ENCODE peak calls at places on chromosomes 12 and 14, in six cellular contexts. One of them, this sample, is unnamed.

GRCh38 chr14:56224179-56224578 is 106.0 kb downstream of the PELI2 start:
- DNase-seq in HFF-Myc: no peak
- DNase-seq in activated T-helper 1 cell treated with anti-CD3 and anti-CD28 coated beads, Interleukin-12 subunit alpha, Interleukin-12 subunit beta, Interleukin-2, Interleukin-4 antibody, amounts not matched to agents 30 ng/mL and 10 ng/mL and 1 ng/mL, durations not matched to agents 14 hours and 24 hours and 36 hours: no peak
- DNase-seq in NCI-H1417: no peak
- DNase-seq in stimulated activated CD4-positive, alpha-beta T cell treated with anti-CD3 and anti-CD28 coated beads, Interleukin-2, amount 100 ng/mL, for 48 hours: no peak
- DNase-seq in transverse colon: no peak
- DNase-seq in this sample: no peak

GRCh38 chr14:29941401-29941800 is 13.8 kb upstream of the PRKD1 start:
- DNase-seq in HFF-Myc: no peak
- DNase-seq in activated T-helper 1 cell treated with anti-CD3 and anti-CD28 coated beads, Interleukin-12 subunit alpha, Interleukin-12 subunit beta, Interleukin-2, Interleukin-4 antibody, amounts not matched to agents 30 ng/mL and 10 ng/mL and 1 ng/mL, durations not matched to agents 14 hours and 24 hours and 36 hours: no peak
- DNase-seq in NCI-H1417: no peak
- DNase-seq in stimulated activated CD4-positive, alpha-beta T cell treated with anti-CD3 and anti-CD28 coated beads, Interleukin-2, amount 100 ng/mL, for 48 hours: no peak
- DNase-seq in transverse colon: no peak
- DNase-seq in this sample: no peak

GRCh38 chr12:45402288-45402687 is 186.4 kb downstream of the ANO6 start:
- DNase-seq in HFF-Myc: no peak
- DNase-seq in activated T-helper 1 cell treated with anti-CD3 and anti-CD28 coated beads, Interleukin-12 subunit alpha, Interleukin-12 subunit beta, Interleukin-2, Interleukin-4 antibody, amounts not matched to agents 30 ng/mL and 10 ng/mL and 1 ng/mL, durations not matched to agents 14 hours and 24 hours and 36 hours: no peak
- DNase-seq in NCI-H1417: peak
- DNase-seq in stimulated activated CD4-positive, alpha-beta T cell treated with anti-CD3 and anti-CD28 coated beads, Interleukin-2, amount 100 ng/mL, for 48 hours: no peak
- DNase-seq in transverse colon: no peak
- DNase-seq in this sample: no peak

GRCh38 chr12:59517522-59517921 is 78.3 kb upstream of the SLC16A7 start:
- DNase-seq in HFF-Myc: no peak
- DNase-seq in activated T-helper 1 cell treated with anti-CD3 and anti-CD28 coated beads, Interleukin-12 subunit alpha, Interleukin-12 subunit beta, Interleukin-2, Interleukin-4 antibody, amounts not matched to agents 30 ng/mL and 10 ng/mL and 1 ng/mL, durations not matched to agents 14 hours and 24 hours and 36 hours: no peak
- DNase-seq in NCI-H1417: no peak
- DNase-seq in stimulated activated CD4-positive, alpha-beta T cell treated with anti-CD3 and anti-CD28 coated beads, Interleukin-2, amount 100 ng/mL, for 48 hours: no peak
- DNase-seq in transverse colon: no peak
- DNase-seq in this sample: peak

GRCh38 chr12:59861635-59862034 is 265.8 kb downstream of the SLC16A7 start:
- DNase-seq in HFF-Myc: no peak
- DNase-seq in activated T-helper 1 cell treated with anti-CD3 and anti-CD28 coated beads, Interleukin-12 subunit alpha, Interleukin-12 subunit beta, Interleukin-2, Interleukin-4 antibody, amounts not matched to agents 30 ng/mL and 10 ng/mL and 1 ng/mL, durations not matched to agents 14 hours and 24 hours and 36 hours: no peak
- DNase-seq in NCI-H1417: no peak
- DNase-seq in stimulated activated CD4-positive, alpha-beta T cell treated with anti-CD3 and anti-CD28 coated beads, Interleukin-2, amount 100 ng/mL, for 48 hours: no peak
- DNase-seq in transverse colon: no peak
- DNase-seq in this sample: no peak

GRCh38 chr14:49173765-49174373 is 412.3 kb downstream of the RPS29 start:
- DNase-seq in HFF-Myc: peak
- DNase-seq in activated T-helper 1 cell treated with anti-CD3 and anti-CD28 coated beads, Interleukin-12 subunit alpha, Interleukin-12 subunit beta, Interleukin-2, Interleukin-4 antibody, amounts not matched to agents 30 ng/mL and 10 ng/mL and 1 ng/mL, durations not matched to agents 14 hours and 24 hours and 36 hours: peak
- DNase-seq in NCI-H1417: peak
- DNase-seq in stimulated activated CD4-positive, alpha-beta T cell treated with anti-CD3 and anti-CD28 coated beads, Interleukin-2, amount 100 ng/mL, for 48 hours: peak
- DNase-seq in transverse colon: peak
- DNase-seq in this sample: peak

GRCh38 chr14:54267172-54267571 is 129.6 kb upstream of the CDKN3 start:
- DNase-seq in HFF-Myc: no peak
- DNase-seq in activated T-helper 1 cell treated with anti-CD3 and anti-CD28 coated beads, Interleukin-12 subunit alpha, Interleukin-12 subunit beta, Interleukin-2, Interleukin-4 antibody, amounts not matched to agents 30 ng/mL and 10 ng/mL and 1 ng/mL, durations not matched to agents 14 hours and 24 hours and 36 hours: peak
- DNase-seq in NCI-H1417: no peak
- DNase-seq in stimulated activated CD4-positive, alpha-beta T cell treated with anti-CD3 and anti-CD28 coated beads, Interleukin-2, amount 100 ng/mL, for 48 hours: no peak
- DNase-seq in transverse colon: no peak
- DNase-seq in this sample: no peak

GRCh38 chr12:81949721-81950120 is 190.6 kb upstream of the PPFIA2 start:
- DNase-seq in HFF-Myc: no peak
- DNase-seq in activated T-helper 1 cell treated with anti-CD3 and anti-CD28 coated beads, Interleukin-12 subunit alpha, Interleukin-12 subunit beta, Interleukin-2, Interleukin-4 antibody, amounts not matched to agents 30 ng/mL and 10 ng/mL and 1 ng/mL, durations not matched to agents 14 hours and 24 hours and 36 hours: no peak
- DNase-seq in NCI-H1417: peak
- DNase-seq in stimulated activated CD4-positive, alpha-beta T cell treated with anti-CD3 and anti-CD28 coated beads, Interleukin-2, amount 100 ng/mL, for 48 hours: no peak
- DNase-seq in transverse colon: no peak
- DNase-seq in this sample: no peak

GRCh38 chr12:12582895-12583303 is 20.2 kb upstream of the DUSP16 start:
- DNase-seq in HFF-Myc: no peak
- DNase-seq in activated T-helper 1 cell treated with anti-CD3 and anti-CD28 coated beads, Interleukin-12 subunit alpha, Interleukin-12 subunit beta, Interleukin-2, Interleukin-4 antibody, amounts not matched to agents 30 ng/mL and 10 ng/mL and 1 ng/mL, durations not matched to agents 14 hours and 24 hours and 36 hours: peak
- DNase-seq in NCI-H1417: no peak
- DNase-seq in stimulated activated CD4-positive, alpha-beta T cell treated with anti-CD3 and anti-CD28 coated beads, Interleukin-2, amount 100 ng/mL, for 48 hours: peak
- DNase-seq in transverse colon: no peak
- DNase-seq in this sample: no peak

GRCh38 chr12:117857632-117858274 is 111.0 kb downstream of the KSR2 start:
- DNase-seq in HFF-Myc: no peak
- DNase-seq in activated T-helper 1 cell treated with anti-CD3 and anti-CD28 coated beads, Interleukin-12 subunit alpha, Interleukin-12 subunit beta, Interleukin-2, Interleukin-4 antibody, amounts not matched to agents 30 ng/mL and 10 ng/mL and 1 ng/mL, durations not matched to agents 14 hours and 24 hours and 36 hours: peak
- DNase-seq in NCI-H1417: peak
- DNase-seq in stimulated activated CD4-positive, alpha-beta T cell treated with anti-CD3 and anti-CD28 coated beads, Interleukin-2, amount 100 ng/mL, for 48 hours: peak
- DNase-seq in transverse colon: peak
- DNase-seq in this sample: peak

GRCh38 chr12:49623142-49623899 is at the start of gene PRPF40B:
- DNase-seq in HFF-Myc: peak
- DNase-seq in activated T-helper 1 cell treated with anti-CD3 and anti-CD28 coated beads, Interleukin-12 subunit alpha, Interleukin-12 subunit beta, Interleukin-2, Interleukin-4 antibody, amounts not matched to agents 30 ng/mL and 10 ng/mL and 1 ng/mL, durations not matched to agents 14 hours and 24 hours and 36 hours: peak
- DNase-seq in NCI-H1417: peak
- DNase-seq in stimulated activated CD4-positive, alpha-beta T cell treated with anti-CD3 and anti-CD28 coated beads, Interleukin-2, amount 100 ng/mL, for 48 hours: peak
- DNase-seq in transverse colon: peak
- DNase-seq in this sample: peak

GRCh38 chr12:130137141-130138018 is 24.9 kb upstream of the FZD10 start:
- DNase-seq in HFF-Myc: no peak
- DNase-seq in activated T-helper 1 cell treated with anti-CD3 and anti-CD28 coated beads, Interleukin-12 subunit alpha, Interleukin-12 subunit beta, Interleukin-2, Interleukin-4 antibody, amounts not matched to agents 30 ng/mL and 10 ng/mL and 1 ng/mL, durations not matched to agents 14 hours and 24 hours and 36 hours: no peak
- DNase-seq in NCI-H1417: peak
- DNase-seq in stimulated activated CD4-positive, alpha-beta T cell treated with anti-CD3 and anti-CD28 coated beads, Interleukin-2, amount 100 ng/mL, for 48 hours: no peak
- DNase-seq in transverse colon: no peak
- DNase-seq in this sample: peak

GRCh38 chr14:52063107-52063506 is 5.8 kb downstream of the NID2 start:
- DNase-seq in HFF-Myc: no peak
- DNase-seq in activated T-helper 1 cell treated with anti-CD3 and anti-CD28 coated beads, Interleukin-12 subunit alpha, Interleukin-12 subunit beta, Interleukin-2, Interleukin-4 antibody, amounts not matched to agents 30 ng/mL and 10 ng/mL and 1 ng/mL, durations not matched to agents 14 hours and 24 hours and 36 hours: no peak
- DNase-seq in NCI-H1417: no peak
- DNase-seq in stimulated activated CD4-positive, alpha-beta T cell treated with anti-CD3 and anti-CD28 coated beads, Interleukin-2, amount 100 ng/mL, for 48 hours: no peak
- DNase-seq in transverse colon: no peak
- DNase-seq in this sample: no peak

GRCh38 chr14:31380106-31380505 is 40.2 kb downstream of the HEATR5A start:
- DNase-seq in HFF-Myc: no peak
- DNase-seq in activated T-helper 1 cell treated with anti-CD3 and anti-CD28 coated beads, Interleukin-12 subunit alpha, Interleukin-12 subunit beta, Interleukin-2, Interleukin-4 antibody, amounts not matched to agents 30 ng/mL and 10 ng/mL and 1 ng/mL, durations not matched to agents 14 hours and 24 hours and 36 hours: no peak
- DNase-seq in NCI-H1417: no peak
- DNase-seq in stimulated activated CD4-positive, alpha-beta T cell treated with anti-CD3 and anti-CD28 coated beads, Interleukin-2, amount 100 ng/mL, for 48 hours: no peak
- DNase-seq in transverse colon: no peak
- DNase-seq in this sample: no peak

GRCh38 chr14:103931422-103931821 is 3.2 kb downstream of the TDRD9 start:
- DNase-seq in HFF-Myc: no peak
- DNase-seq in activated T-helper 1 cell treated with anti-CD3 and anti-CD28 coated beads, Interleukin-12 subunit alpha, Interleukin-12 subunit beta, Interleukin-2, Interleukin-4 antibody, amounts not matched to agents 30 ng/mL and 10 ng/mL and 1 ng/mL, durations not matched to agents 14 hours and 24 hours and 36 hours: no peak
- DNase-seq in NCI-H1417: no peak
- DNase-seq in stimulated activated CD4-positive, alpha-beta T cell treated with anti-CD3 and anti-CD28 coated beads, Interleukin-2, amount 100 ng/mL, for 48 hours: no peak
- DNase-seq in transverse colon: no peak
- DNase-seq in this sample: no peak

GRCh38 chr12:29794869-29795268 is 11.1 kb upstream of the TMTC1 start:
- DNase-seq in HFF-Myc: no peak
- DNase-seq in activated T-helper 1 cell treated with anti-CD3 and anti-CD28 coated beads, Interleukin-12 subunit alpha, Interleukin-12 subunit beta, Interleukin-2, Interleukin-4 antibody, amounts not matched to agents 30 ng/mL and 10 ng/mL and 1 ng/mL, durations not matched to agents 14 hours and 24 hours and 36 hours: no peak
- DNase-seq in NCI-H1417: no peak
- DNase-seq in stimulated activated CD4-positive, alpha-beta T cell treated with anti-CD3 and anti-CD28 coated beads, Interleukin-2, amount 100 ng/mL, for 48 hours: no peak
- DNase-seq in transverse colon: no peak
- DNase-seq in this sample: no peak

GRCh38 chr14:90198541-90198940 is 57.8 kb upstream of the PSMC1 start:
- DNase-seq in HFF-Myc: no peak
- DNase-seq in activated T-helper 1 cell treated with anti-CD3 and anti-CD28 coated beads, Interleukin-12 subunit alpha, Interleukin-12 subunit beta, Interleukin-2, Interleukin-4 antibody, amounts not matched to agents 30 ng/mL and 10 ng/mL and 1 ng/mL, durations not matched to agents 14 hours and 24 hours and 36 hours: no peak
- DNase-seq in NCI-H1417: no peak
- DNase-seq in stimulated activated CD4-positive, alpha-beta T cell treated with anti-CD3 and anti-CD28 coated beads, Interleukin-2, amount 100 ng/mL, for 48 hours: no peak
- DNase-seq in transverse colon: no peak
- DNase-seq in this sample: no peak

This sample was measured in NCI-H748 treated with DMSO at 0.1 percent for 48 hours.